ENCODE peak calls at places on chromosome 1, in four cellular contexts. B is heart right ventricle, T is foreskin keratinocyte, U is mammary epithelial cell. I is an unnamed sample.

GRCh38 chr1:43466403-43466802 is 12.7 kb upstream of the HYI start:
- DNase-seq in B (no peak), T (no peak), U (no peak), I (no peak)

GRCh38 chr1:150363426-150364230 is at the start of gene RPRD2:
- DNase-seq in B (peak), T (peak), U (peak), I (peak)

GRCh38 chr1:160168609-160169369 is 17.4 kb downstream of the ATP1A4 start:
- DNase-seq in B (no peak), T (no peak), U (no peak), I (peak)

GRCh38 chr1:44101356-44101755 is 17.3 kb upstream of the KLF17 start:
- DNase-seq in B (no peak), T (no peak), U (no peak), I (no peak)

GRCh38 chr1:172466795-172467407 is 23.0 kb upstream of the PIGC start:
- DNase-seq in B (no peak), T (no peak), U (peak), I (no peak)

GRCh38 chr1:192904438-192904895 is 95.6 kb downstream of the RGS2 start:
- DNase-seq in B (no peak), T (peak), U (peak), I (peak)

GRCh38 chr1:90725341-90725960 is 8.3 kb upstream of the BARHL2 start:
- DNase-seq in B (no peak), T (no peak), U (no peak), I (no peak)

GRCh38 chr1:43306688-43307457 is 6.1 kb downstream of the TIE1 start:
- DNase-seq in B (no peak), T (no peak), U (no peak), I (no peak)

GRCh38 chr1:94339229-94339927 is 78.8 kb upstream of the ABCD3 start:
- DNase-seq in B (no peak), T (no peak), U (no peak), I (no peak)

GRCh38 chr1:15684042-15684461 is at the start of gene PLEKHM2:
- DNase-seq in B (no peak), T (no peak), U (peak), I (peak)

GRCh38 chr1:67393240-67393639 is 37.0 kb downstream of the SERBP1 start:
- DNase-seq in B (peak), T (no peak), U (no peak), I (no peak)

GRCh38 chr1:15833069-15833679 is 14.3 kb upstream of the SPEN start:
- DNase-seq in B (peak), T (peak), U (peak), I (peak)

GRCh38 chr1:192448026-192448578 is 127.5 kb upstream of the RGS1 start:
- DNase-seq in B (no peak), T (no peak), U (no peak), I (peak)

GRCh38 chr1:23529146-23530088 is 1.6 kb downstream of the E2F2 start:
- DNase-seq in B (no peak), T (no peak), U (peak), I (no peak)

GRCh38 chr1:213335084-213335483 is 284.0 kb downstream of the RPS6KC1 start:
- DNase-seq in B (no peak), T (no peak), U (no peak), I (no peak)

GRCh38 chr1:228315945-228316588 is 90.6 kb downstream of the TRIM11 start:
- DNase-seq in B (no peak), T (no peak), U (no peak), I (no peak)

GRCh38 chr1:23867542-23867952 is 543 bp downstream of the FUCA1 start:
- DNase-seq in B (no peak), T (no peak), U (no peak), I (no peak)

GRCh38 chr1:21823206-21823979 is 11.3 kb downstream of the LDLRAD2 start:
- DNase-seq in B (no peak), T (no peak), U (no peak), I (no peak)

GRCh38 chr1:161185282-161185682 is 8.0 kb upstream of the B4GALT3 start:
- DNase-seq in B (peak), T (no peak), U (no peak), I (peak)

GRCh38 chr1:84307398-84307797 is 5.9 kb downstream of the SAMD13 start:
- DNase-seq in B (no peak), T (no peak), U (no peak), I (no peak)

GRCh38 chr1:21663951-21664805 is 5.0 kb downstream of the RAP1GAP start:
- DNase-seq in B (no peak), T (no peak), U (no peak), I (no peak)

GRCh38 chr1:161739865-161740566 is 9.6 kb upstream of the DUSP12 start:
- DNase-seq in B (peak), T (no peak), U (no peak), I (no peak)

GRCh38 chr1:111598534-111598933 is 21.1 kb upstream of the RAP1A start:
- DNase-seq in B (no peak), T (no peak), U (no peak), I (no peak)

GRCh38 chr1:225923381-225923691 is 714 bp downstream of the PYCR2 start:
- DNase-seq in B (no peak), T (no peak), U (no peak), I (no peak)

GRCh38 chr1:201622353-201622752 is 83.4 kb downstream of the NAV1 start:
- DNase-seq in B (no peak), T (no peak), U (no peak), I (no peak)

GRCh38 chr1:202283379-202283844 is 58.3 kb downstream of the UBE2T start:
- DNase-seq in B (no peak), T (peak), U (peak), I (peak)

GRCh38 chr1:52253421-52253820 is 111.5 kb downstream of the ZFYVE9 start:
- DNase-seq in B (no peak), T (no peak), U (no peak), I (no peak)

GRCh38 chr1:152185544-152186391 is 26.7 kb upstream of the RPTN start:
- DNase-seq in B (peak), T (no peak), U (peak), I (peak)

GRCh38 chr1:61332196-61332753 is 249.9 kb downstream of the NFIA start:
- DNase-seq in B (no peak), T (no peak), U (no peak), I (no peak)

GRCh38 chr1:170407138-170407537 is 124.8 kb upstream of the GORAB start:
- DNase-seq in B (no peak), T (peak), U (no peak), I (peak)

GRCh38 chr1:212630159-212630900 is 21.8 kb downstream of the ATF3 start:
- DNase-seq in B (peak), T (peak), U (no peak), I (peak)

GRCh38 chr1:6241887-6242740 is 1.9 kb upstream of the HES3 start:
- DNase-seq in B (no peak), T (no peak), U (no peak), I (no peak)

GRCh38 chr1:112396668-112397025 is 633 bp downstream of the CTTNBP2NL start:
- DNase-seq in B (no peak), T (no peak), U (no peak), I (peak)

GRCh38 chr1:152546704-152547103 is 19.9 kb downstream of the LCE3E start:
- DNase-seq in B (no peak), T (no peak), U (no peak), I (no peak)

GRCh38 chr1:16433066-16433465 is 4.2 kb downstream of the SPATA21 start:
- DNase-seq in B (no peak), T (no peak), U (no peak), I (no peak)

GRCh38 chr1:39996396-39997004 is 41.6 kb downstream of the MFSD2A start:
- DNase-seq in B (no peak), T (no peak), U (no peak), I (peak)

GRCh38 chr1:50969611-50970507 is at the start of gene CDKN2C:
- DNase-seq in B (peak), T (peak), U (peak), I (peak)
- TF ChIP-seq CTCF in B (no peak), T (peak), U (no peak), I (peak)

GRCh38 chr1:17674707-17675505 is 80.2 kb upstream of the ACTL8 start:
- DNase-seq in B (no peak), T (no peak), U (no peak), I (peak)
- TF ChIP-seq CTCF in B (no peak), T (no peak), U (no peak), I (no peak)

GRCh38 chr1:58780586-58781452 is 3.0 kb downstream of the JUN start:
- DNase-seq in B (no peak), T (peak), U (peak), I (peak)

GRCh38 chr1:58781541-58782307 is 2.1 kb downstream of the JUN start:
- DNase-seq in B (peak), T (no peak), U (peak), I (peak)

GRCh38 chr1:58783090-58783992 is 506 bp downstream of the JUN start:
- DNase-seq in B (peak), T (no peak), U (peak), I (peak)

GRCh38 chr1:58783993-58784757 is at the start of gene JUN:
- DNase-seq in B (peak), T (peak), U (peak), I (peak)

DNA sequence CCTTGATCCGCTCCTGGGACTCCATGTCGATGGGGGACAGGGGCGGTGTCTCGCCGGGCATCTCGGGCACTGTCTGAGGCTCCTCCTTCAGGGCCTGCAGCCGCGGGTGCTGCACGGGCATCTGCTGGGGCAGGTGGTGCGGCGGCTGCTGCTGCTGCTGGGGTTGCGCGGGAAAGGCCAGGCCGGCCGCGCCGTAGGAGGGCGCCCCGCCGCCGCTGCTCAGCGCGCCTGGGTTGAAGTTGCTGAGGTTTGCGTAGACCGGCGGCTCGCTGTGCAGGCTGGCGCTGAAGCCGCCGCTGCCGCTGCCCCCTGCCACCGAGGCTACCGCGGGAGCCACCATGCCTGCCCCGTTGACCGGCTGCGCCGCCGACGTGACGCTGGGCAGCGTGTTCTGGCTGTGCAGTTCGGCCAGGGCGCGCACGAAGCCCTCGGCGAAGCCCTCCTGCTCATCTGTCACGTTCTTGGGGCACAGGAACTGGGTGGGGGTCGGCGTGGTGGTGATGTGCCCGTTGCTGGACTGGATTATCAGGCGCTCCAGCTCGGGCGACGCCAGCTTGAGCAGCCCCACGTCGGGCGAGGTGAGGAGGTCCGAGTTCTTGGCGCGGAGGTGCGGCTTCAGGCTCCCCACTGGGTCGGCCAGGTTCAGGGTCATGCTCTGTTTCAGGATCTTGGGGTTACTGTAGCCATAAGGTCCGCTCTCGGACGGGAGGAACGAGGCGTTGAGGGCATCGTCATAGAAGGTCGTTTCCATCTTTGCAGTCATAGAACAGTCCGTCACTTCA is 1.3 kb downstream of the JUN start:
- DNase-seq in B (peak), T (no peak), U (peak), I (peak)
- TF ChIP-seq CTCF in B (peak), T (peak), U (no peak), I (no peak)

GRCh38 chr1:36446261-36446660 is 4.0 kb downstream of the OSCP1 start:
- DNase-seq in B (no peak), T (no peak), U (no peak), I (no peak)
- TF ChIP-seq CTCF in B (peak), T (peak), U (no peak), I (no peak)

GRCh38 chr1:206847337-206847834 is 18.0 kb upstream of the IL20 start:
- DNase-seq in B (no peak), T (no peak), U (no peak), I (no peak)
- TF ChIP-seq CTCF in B (no peak), T (no peak), U (no peak), I (no peak)

GRCh38 chr1:197692965-197693364 is 82.3 kb downstream of the DENND1B start:
- DNase-seq in B (no peak), T (no peak), U (peak), I (peak)
- TF ChIP-seq CTCF in B (peak), T (peak), U (peak), I (peak)

GRCh38 chr1:41023279-41023990 is 1.9 kb upstream of the SLFNL1 start:
- DNase-seq in B (no peak), T (no peak), U (no peak), I (no peak)
- TF ChIP-seq CTCF in B (no peak), T (peak), U (no peak), I (peak)

GRCh38 chr1:62746086-62746808 is 37.7 kb upstream of the ATG4C start:
- DNase-seq in B (no peak), T (no peak), U (peak), I (peak)
- TF ChIP-seq CTCF in B (peak), T (peak), U (peak), I (peak)

I was measured in AG10803.